ENCODE peak calls at places on chromosomes 5 and 9, in five cellular contexts. One of them, this sample, is unnamed.

GRCh38 chr5:15501057-15501791 is 1.2 kb downstream of the FBXL7 start:
- DNase-seq in cardiac fibroblast: peak; percentile 86
- DNase-seq in psoas muscle: peak; percentile 55
- DNase-seq in fibroblast of lung: peak; percentile 91
- DNase-seq in fibroblast of villous mesenchyme: peak; percentile 75
- DNase-seq in this sample: peak; percentile 64

GRCh38 chr5:40428129-40428528 is 251.6 kb upstream of the PTGER4 start:
- DNase-seq in psoas muscle: peak; percentile 49
- DNase-seq in fibroblast of villous mesenchyme: peak; percentile 52
- DNase-seq in fibroblast of lung: peak; percentile 34
- DNase-seq in cardiac fibroblast: peak; percentile 70
- DNase-seq in this sample: no peak

GRCh38 chr9:129995409-129996160 is 47.4 kb downstream of the FNBP1 start:
- DNase-seq in fibroblast of villous mesenchyme: peak; percentile 55
- DNase-seq in cardiac fibroblast: peak; percentile 42
- DNase-seq in fibroblast of lung: peak; percentile 55
- DNase-seq in psoas muscle: no peak
- DNase-seq in this sample: no peak

GRCh38 chr5:2753452-2754409 is 2.3 kb upstream of the IRX2 start:
- DNase-seq in fibroblast of lung: no peak
- DNase-seq in fibroblast of villous mesenchyme: no peak
- DNase-seq in cardiac fibroblast: no peak
- DNase-seq in psoas muscle: no peak
- DNase-seq in this sample: peak; percentile 8

GRCh38 chr5:14917719-14918118 is 46.1 kb upstream of the ANKH start:
- DNase-seq in fibroblast of villous mesenchyme: peak; percentile 73
- DNase-seq in fibroblast of lung: no peak
- DNase-seq in cardiac fibroblast: no peak
- DNase-seq in psoas muscle: no peak
- DNase-seq in this sample: no peak

GRCh38 chr9:1285526-1285925 is 235.4 kb downstream of the DMRT2 start:
- DNase-seq in fibroblast of lung: no peak
- DNase-seq in cardiac fibroblast: no peak
- DNase-seq in fibroblast of villous mesenchyme: no peak
- DNase-seq in psoas muscle: no peak
- DNase-seq in this sample: no peak

GRCh38 chr9:131503626-131504465 is 1.1 kb downstream of the POMT1 start:
- DNase-seq in fibroblast of villous mesenchyme: peak; percentile 23
- DNase-seq in fibroblast of lung: peak; percentile 27
- DNase-seq in psoas muscle: no peak
- DNase-seq in cardiac fibroblast: no peak
- DNase-seq in this sample: peak; percentile 41

GRCh38 chr5:72955143-72955767 is 586 bp upstream of the FCHO2 start:
- DNase-seq in cardiac fibroblast: peak; percentile 86
- DNase-seq in fibroblast of lung: no peak
- DNase-seq in fibroblast of villous mesenchyme: no peak
- DNase-seq in psoas muscle: peak; percentile 81
- DNase-seq in this sample: no peak

GRCh38 chr9:132077881-132078280 is 1.8 kb downstream of the MED27 start:
- DNase-seq in cardiac fibroblast: no peak
- DNase-seq in fibroblast of villous mesenchyme: peak; percentile 32
- DNase-seq in psoas muscle: no peak
- DNase-seq in fibroblast of lung: no peak
- DNase-seq in this sample: no peak

GRCh38 chr5:95284512-95285405 is at the start of gene MCTP1:
- DNase-seq in fibroblast of lung: peak; percentile 25
- DNase-seq in fibroblast of villous mesenchyme: peak; percentile 5
- DNase-seq in cardiac fibroblast: peak; percentile 6
- DNase-seq in psoas muscle: peak; percentile 15
- DNase-seq in this sample: peak; percentile 70

GRCh38 chr9:93974151-93974550 is 19.0 kb upstream of the BARX1 start:
- DNase-seq in fibroblast of villous mesenchyme: no peak
- DNase-seq in cardiac fibroblast: peak; percentile 39
- DNase-seq in psoas muscle: no peak
- DNase-seq in fibroblast of lung: peak; percentile 23
- DNase-seq in this sample: no peak

DNA sequence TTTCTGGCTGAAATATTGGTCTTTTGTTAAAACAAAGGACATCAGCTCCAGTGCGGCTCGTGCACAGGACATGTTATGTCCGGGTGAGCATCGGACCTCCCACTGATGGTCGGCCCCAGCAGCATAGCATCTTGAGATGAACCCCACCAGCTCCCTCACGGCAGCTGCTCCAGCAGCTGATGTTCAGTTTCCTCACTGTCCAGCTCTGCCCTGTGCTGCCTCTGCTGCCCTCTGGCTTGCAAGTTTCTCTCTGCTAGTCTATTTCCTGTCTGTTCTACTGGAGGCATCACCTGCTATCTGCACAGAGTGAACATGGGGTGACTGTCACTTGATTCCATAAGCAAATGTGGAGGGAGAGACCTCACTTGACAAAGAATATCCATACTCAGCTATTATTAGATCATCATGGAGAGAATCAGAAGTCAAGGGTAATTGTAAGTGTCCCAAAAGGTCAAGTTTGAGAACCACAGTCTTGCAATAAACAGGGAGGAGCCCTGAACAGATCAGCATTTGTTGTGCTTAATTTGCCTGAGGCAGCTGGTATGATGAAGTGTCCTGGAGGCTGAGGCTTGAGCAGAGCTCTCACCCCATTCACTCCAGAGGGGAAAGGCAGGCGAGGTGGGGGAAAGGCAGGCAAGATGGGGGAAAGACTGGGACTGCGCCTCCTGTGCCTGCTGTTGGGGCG is 702.8 kb downstream of the SEMA5A start:
- DNase-seq in cardiac fibroblast: peak; percentile 57
- DNase-seq in psoas muscle: no peak
- DNase-seq in fibroblast of lung: no peak
- DNase-seq in fibroblast of villous mesenchyme: peak; percentile 82
- DNase-seq in this sample: peak; percentile 28
- TF ChIP-seq CTCF in cardiac fibroblast: peak; percentile 63
- TF ChIP-seq CTCF in psoas muscle: no peak
- TF ChIP-seq CTCF in fibroblast of lung: peak; percentile 58
- TF ChIP-seq CTCF in fibroblast of villous mesenchyme: peak; percentile 77
- TF ChIP-seq CTCF in this sample: peak; percentile 38

GRCh38 chr5:181058786-181059296 is 18.8 kb downstream of the BTNL9 start:
- DNase-seq in cardiac fibroblast: no peak
- DNase-seq in psoas muscle: no peak
- DNase-seq in fibroblast of lung: no peak
- DNase-seq in fibroblast of villous mesenchyme: no peak
- DNase-seq in this sample: no peak
- H3K4me3 ChIP-seq in cardiac fibroblast: no peak overlapping the region
- H3K4me3 ChIP-seq in psoas muscle: no peak overlapping the region
- H3K4me3 ChIP-seq in fibroblast of lung: no peak overlapping the region
- H3K4me3 ChIP-seq in fibroblast of villous mesenchyme: no peak overlapping the region
- H3K4me3 ChIP-seq in this sample: no peak overlapping the region

DNA sequence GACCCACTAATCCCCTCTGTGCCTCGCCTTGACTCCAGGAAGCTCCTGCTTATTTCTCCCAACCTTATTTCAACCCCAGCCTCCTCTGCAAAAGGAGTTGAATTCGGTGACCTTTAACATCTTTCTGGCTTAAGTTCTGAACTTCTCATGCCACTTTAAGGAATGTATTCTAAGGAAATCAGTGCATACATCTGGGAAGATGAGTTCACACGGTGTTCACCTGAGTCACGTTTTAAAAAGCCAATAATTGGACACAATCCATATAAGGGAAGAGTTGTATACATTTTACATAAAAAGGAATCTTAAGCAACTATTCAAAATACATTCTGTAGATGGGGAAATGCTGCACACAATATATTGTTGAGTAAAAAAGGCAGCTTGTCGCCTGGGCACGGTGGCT is 33.2 kb downstream of the FAT2 start:
- DNase-seq in cardiac fibroblast: no peak
- DNase-seq in fibroblast of villous mesenchyme: no peak
- DNase-seq in fibroblast of lung: no peak
- DNase-seq in psoas muscle: no peak
- DNase-seq in this sample: no peak
- TF ChIP-seq CTCF in cardiac fibroblast: no peak
- TF ChIP-seq CTCF in fibroblast of villous mesenchyme: no peak
- TF ChIP-seq CTCF in fibroblast of lung: no peak
- TF ChIP-seq CTCF in psoas muscle: no peak
- TF ChIP-seq CTCF in this sample: no peak

DNA sequence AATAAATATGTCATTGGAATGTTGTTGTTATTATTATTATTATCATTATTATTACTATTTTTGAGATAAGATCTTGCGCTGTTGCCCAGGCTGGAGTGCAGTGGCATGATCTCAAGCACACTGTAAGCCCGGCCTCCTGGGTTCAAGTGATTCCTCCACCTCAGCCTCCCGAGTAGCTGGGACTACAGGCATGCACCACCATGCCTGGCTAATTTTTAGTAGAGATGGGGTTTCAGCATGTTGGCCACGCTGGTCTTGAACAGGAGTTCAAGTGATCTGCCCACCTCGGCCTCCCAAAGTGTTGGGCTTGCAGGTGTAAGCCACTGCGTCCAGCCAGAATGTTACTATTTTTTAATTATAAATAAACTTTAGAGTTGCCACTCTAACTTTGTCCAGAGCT is 14.4 kb downstream of the ZNF462 start:
- DNase-seq in fibroblast of lung: no peak
- DNase-seq in fibroblast of villous mesenchyme: no peak
- DNase-seq in psoas muscle: no peak
- DNase-seq in cardiac fibroblast: no peak
- DNase-seq in this sample: no peak
- H3K4me3 ChIP-seq in fibroblast of lung: no peak overlapping the region
- H3K4me3 ChIP-seq in fibroblast of villous mesenchyme: no peak overlapping the region
- H3K4me3 ChIP-seq in psoas muscle: no peak overlapping the region
- H3K4me3 ChIP-seq in cardiac fibroblast: no peak overlapping the region
- H3K4me3 ChIP-seq in this sample: no peak overlapping the region

DNA sequence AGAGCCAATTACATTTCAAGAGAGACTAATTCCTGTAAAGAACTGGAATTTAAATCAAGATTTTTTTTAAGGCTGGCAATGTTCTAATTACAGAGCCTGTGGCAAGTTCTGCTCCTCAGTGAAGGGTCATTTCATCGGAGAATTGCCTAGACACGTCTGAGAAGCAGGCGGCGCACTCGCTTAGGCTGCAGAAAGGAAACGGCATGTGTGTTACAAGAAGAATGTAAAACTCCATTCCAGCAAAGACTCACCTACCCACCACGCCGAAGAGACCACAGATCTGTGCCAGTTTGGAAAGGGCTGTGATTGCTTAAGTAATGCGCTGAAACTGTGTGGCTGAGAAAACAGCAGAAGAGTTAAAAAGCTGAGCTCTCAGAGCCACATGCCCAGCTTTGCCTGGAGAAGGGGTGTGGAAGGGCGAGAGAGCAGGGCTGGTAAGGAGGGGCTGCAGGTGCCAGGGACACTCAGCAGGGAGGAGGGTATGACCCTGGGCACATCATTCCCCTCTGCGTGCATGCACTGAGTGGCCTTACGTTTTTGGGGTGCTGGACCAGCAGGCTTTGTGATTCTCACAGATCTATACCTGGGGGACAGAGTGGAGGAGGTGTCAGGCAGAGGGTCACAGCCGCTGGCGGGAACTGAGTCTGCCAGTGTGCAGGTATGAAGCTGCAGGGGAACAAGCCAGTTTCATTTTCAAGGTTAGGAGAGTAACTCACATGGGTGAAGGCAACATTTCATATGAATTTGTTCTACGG is 17.8 kb upstream of the SLC25A51 start:
- DNase-seq in fibroblast of villous mesenchyme: no peak
- DNase-seq in cardiac fibroblast: no peak
- DNase-seq in fibroblast of lung: peak; percentile 85
- DNase-seq in psoas muscle: no peak
- DNase-seq in this sample: no peak
- TF ChIP-seq CTCF in fibroblast of villous mesenchyme: no peak
- TF ChIP-seq CTCF in cardiac fibroblast: no peak
- TF ChIP-seq CTCF in fibroblast of lung: peak; percentile 13
- TF ChIP-seq CTCF in psoas muscle: no peak
- TF ChIP-seq CTCF in this sample: peak; percentile 21

GRCh38 chr9:116048072-116048471 is 105.5 kb upstream of the PAPPA start:
- DNase-seq in cardiac fibroblast: no peak
- DNase-seq in fibroblast of lung: no peak
- DNase-seq in fibroblast of villous mesenchyme: no peak
- DNase-seq in psoas muscle: no peak
- DNase-seq in this sample: no peak

GRCh38 chr9:116049506-116049905 is 104.1 kb upstream of the PAPPA start:
- DNase-seq in fibroblast of villous mesenchyme: peak; percentile 42
- DNase-seq in cardiac fibroblast: no peak
- DNase-seq in psoas muscle: no peak
- DNase-seq in fibroblast of lung: no peak
- DNase-seq in this sample: no peak

GRCh38 chr9:116039893-116040292 is 113.7 kb upstream of the PAPPA start:
- DNase-seq in fibroblast of lung: no peak
- DNase-seq in cardiac fibroblast: no peak
- DNase-seq in psoas muscle: no peak
- DNase-seq in fibroblast of villous mesenchyme: no peak
- DNase-seq in this sample: no peak

GRCh38 chr9:116042321-116042720 is 111.3 kb upstream of the PAPPA start:
- DNase-seq in fibroblast of lung: no peak
- DNase-seq in cardiac fibroblast: peak; percentile 65
- DNase-seq in psoas muscle: no peak
- DNase-seq in fibroblast of villous mesenchyme: no peak
- DNase-seq in this sample: no peak

DNA sequence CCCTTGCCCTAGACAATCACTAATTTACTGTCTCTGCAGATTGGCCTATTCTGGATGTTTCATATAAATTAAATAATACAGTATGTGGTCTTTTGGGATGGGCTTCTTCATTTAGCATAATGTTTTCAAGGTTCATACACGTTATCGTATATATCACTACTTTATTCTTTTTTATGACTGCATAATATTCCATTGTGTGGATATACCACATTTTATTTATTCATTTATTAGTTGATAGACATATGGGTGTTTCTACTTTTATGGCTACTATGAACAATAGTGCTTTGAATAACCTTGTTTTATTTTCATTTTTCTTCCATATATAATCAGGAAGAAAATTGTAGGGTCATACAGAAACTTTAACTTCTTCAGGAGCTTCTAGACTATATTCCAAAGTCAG is 108.5 kb upstream of the PAPPA start:
- DNase-seq in fibroblast of lung: no peak
- DNase-seq in fibroblast of villous mesenchyme: no peak
- DNase-seq in psoas muscle: no peak
- DNase-seq in cardiac fibroblast: no peak
- DNase-seq in this sample: no peak
- H3K4me3 ChIP-seq in fibroblast of lung: no peak overlapping the region
- H3K4me3 ChIP-seq in fibroblast of villous mesenchyme: no peak overlapping the region
- H3K4me3 ChIP-seq in psoas muscle: no peak overlapping the region
- H3K4me3 ChIP-seq in cardiac fibroblast: no peak overlapping the region
- H3K4me3 ChIP-seq in this sample: no peak overlapping the region

GRCh38 chr5:81748556-81748955 is 2.3 kb downstream of the SSBP2 start:
- DNase-seq in fibroblast of lung: no peak
- DNase-seq in psoas muscle: no peak
- DNase-seq in cardiac fibroblast: no peak
- DNase-seq in fibroblast of villous mesenchyme: no peak
- DNase-seq in this sample: no peak
- TF ChIP-seq CTCF in fibroblast of lung: peak; percentile 7
- TF ChIP-seq CTCF in psoas muscle: no peak
- TF ChIP-seq CTCF in cardiac fibroblast: no peak
- TF ChIP-seq CTCF in fibroblast of villous mesenchyme: no peak
- TF ChIP-seq CTCF in this sample: peak; percentile 22

This sample was measured in hepatocyte.